ENCODE peak calls at places on chromosome 16, in seven cellular contexts. I is SK-N-SH, E is sigmoid colon, Y is stomach, M is H1, V is HepG2, F is ovary. L is an unnamed sample.

GRCh38 chr16:35305476-35305875 is 1846.1 kb downstream of the TP53TG3F start:
- DNase-seq in I (no peak), E (no peak), Y (no peak), M (no peak), V (no peak), F (no peak), L (no peak)

GRCh38 chr16:5736209-5736608 is 638.6 kb upstream of the EEF2KMT start:
- DNase-seq in I (no peak), E (no peak), Y (no peak), M (no peak), V (no peak), F (no peak), L (no peak)

GRCh38 chr16:88343276-88343791 is 39.4 kb upstream of the ZNF469 start:
- DNase-seq in I (no peak), E (no peak), Y (no peak), M (no peak), V (no peak), F (no peak), L (no peak)

GRCh38 chr16:78483124-78483992 is 383.9 kb downstream of the WWOX start:
- DNase-seq in I (no peak), E (no peak), Y (no peak), M (no peak), V (peak; percentile 93), F (no peak), L (no peak)

GRCh38 chr16:69523571-69523970 is 42.2 kb upstream of the NFAT5 start:
- DNase-seq in I (no peak), E (no peak), Y (no peak), M (no peak), V (no peak), F (no peak), L (no peak)

GRCh38 chr16:53504161-53504663 is 1.2 kb upstream of the AKTIP start:
- DNase-seq in I (peak; percentile 49), E (peak; percentile 81), Y (peak; percentile 36), M (no peak), V (no peak), F (peak; percentile 66), L (peak; percentile 48)

GRCh38 chr16:4217246-4218131 is 24.4 kb downstream of the SRL start:
- DNase-seq in I (peak; percentile 77), E (no peak), Y (no peak), M (no peak), V (no peak), F (peak; percentile 76), L (no peak)

GRCh38 chr16:63530208-63530607 is 1494.0 kb upstream of the CDH8 start:
- DNase-seq in I (no peak), E (no peak), Y (no peak), M (no peak), V (no peak), F (no peak), L (no peak)

GRCh38 chr16:11613381-11614303 is 26.9 kb upstream of the LITAF start:
- DNase-seq in I (no peak), E (peak; percentile 81), Y (peak; percentile 69), M (no peak), V (peak; percentile 88), F (no peak), L (peak; percentile 40)
- TF ChIP-seq EP300 in I (no peak), E (no peak), Y (no peak), M (no peak), V (peak; percentile 90), F (no peak), L (peak; percentile 63)

DNA sequence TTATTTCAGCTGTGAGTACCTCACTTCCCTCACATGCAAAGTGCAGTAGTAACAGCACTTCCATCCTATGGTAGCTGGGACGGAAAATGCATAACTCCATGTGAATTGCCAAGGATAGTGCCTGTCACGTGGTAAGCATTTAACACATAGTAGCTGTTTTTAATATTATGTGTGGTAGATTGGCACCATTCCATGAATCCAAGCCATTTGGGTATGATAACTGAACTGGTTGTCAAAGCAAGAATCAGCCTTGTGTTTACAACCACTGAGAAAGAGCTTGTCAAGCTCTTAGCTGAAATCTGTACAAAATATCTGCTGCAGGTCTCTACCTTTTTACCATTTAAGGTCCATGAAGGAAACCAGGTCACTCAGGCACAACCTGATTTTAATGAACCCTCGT is 345.8 kb downstream of the CDH13 start:
- DNase-seq in I (no peak), E (no peak), Y (no peak), M (no peak), V (no peak), F (no peak), L (no peak)
- TF ChIP-seq EP300 in I (no peak), E (no peak), Y (no peak), M (no peak), V (no peak), F (no peak), L (no peak)

GRCh38 chr16:15643453-15644305 is 725 bp upstream of the MARF1 start:
- DNase-seq in I (peak; percentile 65), E (no peak), Y (no peak), M (peak; percentile 49), V (peak; percentile 84), F (no peak), L (no peak)

GRCh38 chr16:15640966-15641365 is 2.0 kb downstream of the MARF1 start:
- DNase-seq in I (no peak), E (no peak), Y (no peak), M (no peak), V (no peak), F (no peak), L (no peak)

GRCh38 chr16:15644306-15644961 is 1.5 kb upstream of the MARF1 start:
- DNase-seq in I (peak; percentile 17), E (no peak), Y (no peak), M (no peak), V (peak; percentile 87), F (no peak), L (no peak)

GRCh38 chr16:15641753-15642556 is 999 bp downstream of the MARF1 start:
- DNase-seq in I (no peak), E (no peak), Y (no peak), M (no peak), V (no peak), F (no peak), L (no peak)

GRCh38 chr16:15642557-15643452 is at the start of gene MARF1:
- DNase-seq in I (peak; percentile 94), E (peak; percentile 99), Y (peak; percentile 99), M (peak; percentile 100), V (peak; percentile 96), F (peak; percentile 100), L (peak; percentile 98)
- TF ChIP-seq EP300 in I (no peak), E (no peak), Y (no peak), M (no peak), V (peak; percentile 67), F (no peak), L (peak; percentile 100)

DNA sequence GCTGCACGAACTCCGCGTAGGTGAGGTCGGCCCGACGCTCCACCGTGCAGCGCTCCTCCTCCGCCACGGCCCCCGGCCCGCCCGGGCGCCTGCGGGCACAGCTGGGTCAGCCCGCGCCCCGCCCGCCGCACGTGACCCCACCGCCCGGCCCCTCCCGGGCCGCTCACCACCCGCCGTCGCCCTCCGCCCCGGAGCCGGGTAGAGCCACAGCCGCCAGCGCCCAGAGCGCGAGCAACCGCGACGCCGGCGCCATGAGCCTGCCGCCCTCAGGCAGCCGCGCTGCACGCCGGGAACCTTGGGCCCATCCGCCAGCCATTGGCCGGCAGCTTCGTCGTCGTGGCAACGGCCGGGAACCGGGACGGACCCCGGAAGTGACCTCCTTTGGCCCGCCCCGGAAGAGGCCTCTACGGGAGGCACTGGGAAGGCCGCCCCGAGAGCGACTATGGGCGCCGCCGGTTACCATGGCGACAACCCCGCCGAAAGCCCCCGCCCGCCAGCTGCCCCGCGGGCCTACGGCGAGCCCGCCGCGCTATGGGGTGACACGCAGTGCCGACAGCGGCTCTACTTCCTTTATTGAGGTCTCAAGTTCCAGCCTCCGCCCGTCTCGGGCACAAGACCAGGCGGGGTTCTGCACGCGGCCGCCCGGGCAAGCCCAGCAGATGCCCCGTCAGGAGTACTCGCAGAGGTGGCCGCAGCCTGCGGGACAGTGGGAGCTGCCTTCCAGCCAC is at the start of gene JMJD8:
- DNase-seq in I (peak; percentile 97), E (peak; percentile 98), Y (peak; percentile 98), M (peak; percentile 98), V (no peak), F (peak; percentile 98), L (peak; percentile 93)
- TF ChIP-seq EP300 in I (no peak), E (no peak), Y (no peak), M (no peak), V (no peak), F (no peak), L (peak; percentile 85)

GRCh38 chr16:57544129-57544653 is 1.7 kb downstream of the ADGRG5 start:
- DNase-seq in I (no peak), E (no peak), Y (no peak), M (peak; percentile 31), V (no peak), F (no peak), L (no peak)
- TF ChIP-seq EP300 in I (no peak), E (no peak), Y (no peak), M (no peak), V (no peak), F (no peak), L (no peak)

DNA sequence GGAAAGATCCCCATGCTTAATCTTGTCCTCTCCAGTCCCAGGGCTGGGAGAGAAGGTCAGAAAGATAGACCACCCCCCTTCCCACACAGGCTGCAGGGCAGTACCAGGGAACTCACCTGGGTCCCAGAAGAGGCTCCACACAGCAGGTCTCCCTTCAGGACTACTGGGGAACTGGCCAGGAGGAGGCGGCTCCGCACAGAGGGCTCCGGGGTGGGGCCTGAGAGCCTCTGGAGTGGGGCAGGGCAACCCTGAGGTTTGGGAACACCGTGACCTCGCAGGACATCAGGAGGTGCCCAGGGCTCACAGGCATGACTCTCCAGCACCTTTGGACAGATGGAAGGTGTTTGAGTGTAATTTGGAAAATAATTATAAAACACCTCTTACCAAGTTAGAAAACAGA is 11.0 kb downstream of the ABCA3 start:
- DNase-seq in I (no peak), E (no peak), Y (no peak), M (no peak), V (no peak), F (no peak), L (no peak)
- TF ChIP-seq EP300 in I (no peak), E (no peak), Y (no peak), M (no peak), V (no peak), F (no peak), L (no peak)

GRCh38 chr16:67396159-67396774 is 3.0 kb upstream of the TPPP3 start:
- DNase-seq in I (peak; percentile 87), E (peak; percentile 89), Y (peak; percentile 84), M (peak; percentile 80), V (peak; percentile 96), F (peak; percentile 59), L (peak; percentile 58)
- TF ChIP-seq EP300 in I (no peak), E (no peak), Y (no peak), M (no peak), V (no peak), F (no peak), L (peak; percentile 7)

GRCh38 chr16:67268136-67268579 is 11.2 kb upstream of the PLEKHG4 start:
- DNase-seq in I (no peak), E (peak; percentile 71), Y (peak; percentile 63), M (no peak), V (peak; percentile 43), F (peak; percentile 8), L (no peak)
- TF ChIP-seq EP300 in I (no peak), E (no peak), Y (no peak), M (no peak), V (no peak), F (no peak), L (no peak)

L was measured in tibial nerve.